ENCODE peak calls at places on chromosome X, in ten cellular contexts. O is activated CD4-positive, alpha-beta T cell treated with anti-CD3 and anti-CD28 coated beads for 4 hours; S is lower leg skin; F is stimulated activated naive CD8-positive, alpha-beta T cell treated with anti-CD3 and anti-CD28 coated beads, Interleukin-15, Interleukin-2, amounts not matched to agents 100 U/mL and 50 U/mL, for 24 hours; I is choroid plexus epithelial cell; X is GM12864; R is T-helper 1 cell; G is non-pigmented ciliary epithelial cell; E is cardiac fibroblast; Q is PC-3. W is an unnamed sample.

GRCh38 chrX:150966235-150966634 is 16.9 kb upstream of the HMGB3 start:
- DNase-seq in S (no peak), I (no peak), R (no peak), G (no peak), X (no peak), F (no peak), Q (no peak), E (no peak), O (no peak), W (no peak)

GRCh38 chrX:46627700-46628405 is 54.3 kb downstream of the CHST7 start:
- DNase-seq in R (no peak), X (no peak), E (peak), O (no peak), S (peak), Q (no peak), I (no peak), F (no peak), G (no peak), W (no peak)

GRCh38 chrX:123927845-123928244 is 33.7 kb upstream of the STAG2 start:
- DNase-seq in G (no peak), O (no peak), X (no peak), E (no peak), F (no peak), R (no peak), S (no peak), Q (no peak), I (no peak), W (no peak)

GRCh38 chrX:133495464-133496391 is 80.4 kb upstream of the GPC4 start:
- DNase-seq in S (peak), G (no peak), X (no peak), Q (no peak), R (no peak), O (no peak), I (peak), F (no peak), E (no peak), W (no peak)

GRCh38 chrX:80511969-80512760 is 91.9 kb downstream of the TENT5D start:
- DNase-seq in Q (peak), F (no peak), R (no peak), S (no peak), X (no peak), O (no peak), G (no peak), I (no peak), E (peak), W (no peak)

GRCh38 chrX:121876316-121876715 is 828.9 kb downstream of the GLUD2 start:
- DNase-seq in F (no peak), Q (no peak), S (no peak), X (no peak), R (no peak), O (no peak), I (peak), G (peak), E (peak), W (peak)

GRCh38 chrX:10854594-10854993 is 234.2 kb upstream of the MID1 start:
- DNase-seq in I (peak), G (no peak), F (no peak), Q (no peak), O (no peak), E (no peak), S (no peak), X (no peak), R (no peak), W (no peak)

GRCh38 chrX:1592863-1593201 is 1.4 kb downstream of the AKAP17A start:
- DNase-seq in O (no peak), F (no peak), X (no peak), Q (no peak), R (no peak), G (no peak), I (no peak), S (no peak), E (no peak), W (no peak)

GRCh38 chrX:132957211-132958085 is 981 bp downstream of the HS6ST2 start:
- DNase-seq in R (no peak), Q (no peak), O (no peak), G (no peak), E (no peak), F (no peak), X (no peak), S (no peak), I (no peak), W (no peak)

GRCh38 chrX:151402719-151403390 is 5.8 kb downstream of the VMA21 start:
- DNase-seq in F (no peak), Q (no peak), I (no peak), S (no peak), E (no peak), X (no peak), O (no peak), R (no peak), G (no peak), W (no peak)

GRCh38 chrX:20011608-20012007 is 20.7 kb upstream of the BCLAF3 start:
- DNase-seq in S (no peak), O (no peak), R (no peak), X (no peak), I (no peak), E (no peak), G (no peak), F (no peak), Q (no peak), W (no peak)

GRCh38 chrX:31038585-31039326 is 33.1 kb downstream of the FTHL17 start:
- DNase-seq in I (peak), O (peak), S (peak), X (no peak), R (no peak), F (peak), E (peak), Q (peak), G (no peak), W (peak)

GRCh38 chrX:72477787-72478186 is 94.9 kb downstream of the HDAC8 start:
- DNase-seq in F (no peak), G (no peak), E (no peak), X (no peak), O (no peak), I (no peak), Q (no peak), R (no peak), S (no peak), W (no peak)

GRCh38 chrX:37578045-37578444 is 6.6 kb downstream of the LANCL3 start:
- DNase-seq in F (no peak), I (peak), X (no peak), R (no peak), Q (peak), G (no peak), O (no peak), E (no peak), S (no peak), W (peak)

GRCh38 chrX:17669891-17670290 is 67.4 kb upstream of the SCML1 start:
- DNase-seq in O (no peak), S (no peak), G (no peak), Q (no peak), E (no peak), F (no peak), I (no peak), X (no peak), R (no peak), W (no peak)

GRCh38 chrX:110851780-110852179 is 56.2 kb upstream of the CHRDL1 start:
- DNase-seq in Q (peak), I (peak), S (no peak), F (no peak), O (no peak), R (no peak), E (peak), G (no peak), X (no peak), W (peak)

GRCh38 chrX:130909469-130910136 is 6.6 kb upstream of the ENOX2 start:
- DNase-seq in X (no peak), E (no peak), O (no peak), G (no peak), R (no peak), Q (no peak), F (no peak), I (no peak), S (no peak), W (no peak)

GRCh38 chrX:46569621-46570020 is 3.9 kb upstream of the CHST7 start:
- DNase-seq in F (no peak), R (no peak), Q (no peak), X (no peak), E (no peak), O (no peak), G (no peak), I (no peak), S (no peak), W (no peak)

GRCh38 chrX:136215559-136215958 is 35.6 kb downstream of the MAP7D3 start:
- DNase-seq in S (no peak), R (no peak), X (no peak), Q (peak), E (no peak), G (no peak), I (no peak), F (no peak), O (no peak), W (no peak)

GRCh38 chrX:42803320-42803719 is 25.4 kb upstream of the PPP1R2C start:
- DNase-seq in F (no peak), I (peak), S (no peak), O (no peak), R (no peak), E (peak), X (no peak), Q (no peak), G (no peak), W (peak)

GRCh38 chrX:106933538-106933961 is 13.3 kb downstream of the CLDN2 start:
- DNase-seq in O (no peak), S (no peak), G (no peak), R (no peak), E (no peak), F (no peak), Q (no peak), X (no peak), I (no peak), W (no peak)